ENCODE peak calls at places on chromosomes 13 and 19, in five cellular contexts. Z is heart left ventricle, M is skeletal muscle cell, P is heart right ventricle, F is BJ. B is an unnamed sample.

GRCh38 chr13:98026457-98026857 is 73.0 kb downstream of the IPO5 start:
- DNase-seq in Z (no peak), M (peak), P (no peak), F (no peak), B (no peak)

GRCh38 chr13:48542581-48543341 is 9.9 kb upstream of the RCBTB2 start:
- DNase-seq in Z (peak), M (no peak), P (peak), F (no peak), B (no peak)

GRCh38 chr19:55801416-55801815 is 30.4 kb downstream of the NLRP11 start:
- DNase-seq in Z (no peak), M (no peak), P (no peak), F (no peak), B (no peak)

GRCh38 chr19:35334064-35334753 is 5.2 kb downstream of the CD22 start:
- DNase-seq in Z (no peak), M (no peak), P (no peak), F (no peak), B (no peak)

GRCh38 chr19:12333162-12334159 is at the start of gene ZNF563:
- DNase-seq in Z (peak), M (peak), P (peak), F (peak), B (peak)

GRCh38 chr19:53158119-53158656 is 665 bp downstream of the ZNF347 start:
- DNase-seq in Z (peak), M (no peak), P (peak), F (no peak), B (peak)

GRCh38 chr13:100808848-100809247 is 134.3 kb upstream of the TMTC4 start:
- DNase-seq in Z (no peak), M (no peak), P (no peak), F (no peak), B (no peak)

GRCh38 chr19:27740396-27740795 is 1472.6 kb downstream of the UQCRFS1 start:
- DNase-seq in Z (no peak), M (no peak), P (no peak), F (no peak), B (no peak)

GRCh38 chr19:42132851-42133528 is 744 bp upstream of the POU2F2 start:
- DNase-seq in Z (peak), M (no peak), P (peak), F (no peak), B (no peak)

GRCh38 chr13:70043685-70044084 is 63.9 kb upstream of the ATXN8OS start:
- DNase-seq in Z (no peak), M (no peak), P (no peak), F (no peak), B (no peak)

GRCh38 chr13:113437408-113438010 is 15.8 kb downstream of the ADPRHL1 start:
- DNase-seq in Z (no peak), M (no peak), P (no peak), F (no peak), B (no peak)

GRCh38 chr19:50794074-50794777 is 4.0 kb downstream of the ACP4 start:
- DNase-seq in Z (no peak), M (no peak), P (no peak), F (no peak), B (no peak)

GRCh38 chr19:40688987-40689338 is 1.5 kb downstream of the NUMBL start:
- DNase-seq in Z (no peak), M (no peak), P (no peak), F (no peak), B (no peak)
- H3K4me3 ChIP-seq in Z (peak), M (peak), P (peak), F (peak), B (peak)

GRCh38 chr13:33213024-33213795 is 72.3 kb downstream of the STARD13 start:
- DNase-seq in Z (no peak), M (no peak), P (no peak), F (no peak), B (no peak)
- H3K4me3 ChIP-seq in Z (no peak), M (no peak), P (no peak), F (no peak), B (no peak)

DNA sequence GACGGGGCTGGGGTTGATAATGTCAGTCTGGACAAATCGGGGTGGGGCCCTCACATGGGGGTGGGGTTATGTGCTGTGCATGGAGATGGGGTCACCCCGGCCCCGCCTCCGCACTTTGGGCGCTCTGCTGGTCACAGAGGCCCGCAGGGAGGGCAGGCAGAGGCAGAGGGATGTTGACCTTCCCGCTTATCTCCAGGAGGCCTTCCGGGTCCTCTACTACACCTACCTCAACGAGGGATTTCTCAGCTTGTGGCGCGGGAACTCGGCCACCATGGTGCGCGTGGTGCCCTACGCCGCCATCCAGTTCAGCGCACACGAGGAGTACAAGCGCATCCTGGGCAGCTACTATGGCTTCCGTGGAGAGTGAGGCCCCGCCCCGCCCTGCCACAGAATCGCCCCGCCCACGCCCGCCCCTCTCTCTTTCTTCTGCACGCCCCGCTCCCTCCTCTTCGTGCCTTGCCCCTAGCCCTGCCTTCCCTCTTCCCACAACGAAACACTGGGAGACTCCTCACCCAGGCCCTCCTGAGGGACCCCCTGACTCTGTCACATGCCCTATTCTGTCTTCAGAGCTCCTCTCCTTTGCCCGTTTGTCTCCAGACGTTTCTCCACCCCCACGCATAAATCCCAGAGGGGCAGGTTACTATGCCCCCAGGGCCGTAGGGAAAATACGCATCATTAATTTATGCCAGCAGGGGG is 32.8 kb downstream of the TMEM161A start:
- DNase-seq in Z (peak), M (no peak), P (peak), F (no peak), B (no peak)
- H3K4me3 ChIP-seq in Z (peak), M (peak), P (peak), F (peak), B (peak)

GRCh38 chr19:18725755-18726416 is 42.4 kb downstream of the CRTC1 start:
- DNase-seq in Z (no peak), M (peak), P (no peak), F (no peak), B (peak)

GRCh38 chr19:18729933-18730530 is 46.6 kb downstream of the CRTC1 start:
- DNase-seq in Z (no peak), M (no peak), P (no peak), F (no peak), B (no peak)

GRCh38 chr19:18726417-18726767 is 42.9 kb downstream of the CRTC1 start:
- DNase-seq in Z (no peak), M (no peak), P (no peak), F (no peak), B (no peak)

GRCh38 chr19:18723871-18724377 is 40.4 kb downstream of the CRTC1 start:
- DNase-seq in Z (no peak), M (no peak), P (no peak), F (no peak), B (no peak)

GRCh38 chr19:18726846-18727245 is 43.4 kb downstream of the CRTC1 start:
- DNase-seq in Z (no peak), M (no peak), P (no peak), F (no peak), B (no peak)
- H3K4me3 ChIP-seq in Z (no peak), M (no peak), P (no peak), F (no peak), B (no peak)

DNA sequence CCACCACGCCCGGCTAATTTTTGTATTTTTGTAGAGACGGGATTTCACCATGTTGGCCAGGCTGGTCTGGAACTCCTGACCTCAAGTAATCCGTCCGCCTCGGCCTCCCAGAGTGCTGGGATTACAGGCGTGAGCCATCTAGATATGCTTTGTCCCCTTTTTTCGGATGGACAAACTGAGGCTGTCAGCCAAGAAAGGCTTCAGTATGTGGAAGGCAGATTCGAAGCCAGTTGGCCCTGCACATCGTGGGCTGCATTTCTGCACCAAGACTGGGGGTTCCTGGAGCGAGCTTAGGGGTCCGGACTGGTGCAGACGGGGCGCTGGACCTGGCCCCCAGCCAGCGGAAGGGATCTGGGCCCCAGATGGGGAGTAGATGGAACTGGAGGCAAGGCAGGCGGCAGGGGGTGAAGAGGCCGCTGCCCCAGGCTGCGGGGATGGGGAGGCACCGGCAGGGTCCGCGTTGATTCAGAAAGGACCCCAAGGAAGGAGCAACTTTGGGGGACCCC is 9.7 kb upstream of the JUND start:
- DNase-seq in Z (no peak), M (no peak), P (peak), F (no peak), B (no peak)
- H3K4me3 ChIP-seq in Z (peak), M (peak), P (peak), F (peak), B (peak)

B was measured in retinal pigment epithelial cell.